ENCODE peak calls at places on chromosome 11, in six cellular contexts. B is HFF-Myc, W is Caki2, N is AG09309, U is MV-4-11, I is T-helper 9 cell. R is an unnamed sample.
A peak's percentile ranks its signal among the peaks of the same experiment; 100 is the strongest.

GRCh38 chr11:71470956-71471355 is 18.0 kb downstream of the NADSYN1 start:
- DNase-seq in N (no peak), U (no peak), B (no peak), W (no peak), I (no peak), R (no peak)

GRCh38 chr11:97683733-97684132 is 1293.9 kb downstream of the JRKL start:
- DNase-seq in U (peak; percentile 75), N (no peak), I (no peak), W (peak; percentile 15), B (no peak), R (no peak)

GRCh38 chr11:61827573-61828378 is at the start of gene FADS2:
- DNase-seq in W (no peak), U (peak; percentile 89), N (peak; percentile 46), B (peak; percentile 82), I (peak; percentile 81), R (peak; percentile 91)

GRCh38 chr11:107549253-107549953 is 16.1 kb downstream of the ALKBH8 start:
- DNase-seq in N (no peak), B (peak; percentile 33), U (peak; percentile 17), W (peak; percentile 10), I (no peak), R (no peak)

GRCh38 chr11:93053864-93054263 is 84.4 kb downstream of the MTNR1B start:
- DNase-seq in W (no peak), B (no peak), N (no peak), U (no peak), I (no peak), R (no peak)

GRCh38 chr11:88131764-88132470 is 43.3 kb downstream of the RAB38 start:
- DNase-seq in W (no peak), I (no peak), U (no peak), B (no peak), N (no peak), R (no peak)

GRCh38 chr11:101428918-101429317 is 154.9 kb downstream of the TRPC6 start:
- DNase-seq in I (no peak), U (peak; percentile 27), W (no peak), N (no peak), B (no peak), R (no peak)

GRCh38 chr11:65116370-65117205 is 913 bp downstream of the ZNHIT2 start:
- DNase-seq in B (no peak), U (peak; percentile 5), N (no peak), I (peak; percentile 44), W (no peak), R (peak; percentile 48)

GRCh38 chr11:66891849-66892660 is 35.2 kb downstream of the LRFN4 start:
- DNase-seq in W (peak; percentile 89), N (peak; percentile 73), B (peak; percentile 93), I (no peak), U (peak; percentile 92), R (peak; percentile 28)

GRCh38 chr11:8218409-8218808 is 45.3 kb downstream of the LMO1 start:
- DNase-seq in W (no peak), U (no peak), I (no peak), N (no peak), B (no peak), R (no peak)

GRCh38 chr11:63020671-63021255 is 5.1 kb upstream of the SLC22A8 start:
- DNase-seq in N (no peak), I (no peak), W (no peak), U (no peak), B (no peak), R (no peak)

GRCh38 chr11:126929186-126930085 is 71.1 kb downstream of the KIRREL3 start:
- DNase-seq in N (peak; percentile 76), B (no peak), U (peak; percentile 11), W (peak; percentile 17), I (no peak), R (no peak)

GRCh38 chr11:58659404-58659803 is 36.9 kb downstream of the CNTF start:
- DNase-seq in I (no peak), U (no peak), W (no peak), N (no peak), B (no peak), R (no peak)

GRCh38 chr11:12121504-12121903 is 11.1 kb downstream of the MICAL2 start:
- DNase-seq in U (no peak), N (no peak), W (no peak), B (no peak), I (no peak), R (no peak)

R was measured in activated T-helper 2 cell treated with anti-CD3 and anti-CD28 coated beads, Interferon-gamma antibody, Interleukin-2, Interleukin-4, amounts not matched to agents 10 μg/mL and 5 μg/mL and 100 μg/mL, durations not matched to agents 14 hours and 24 hours and 36 hours.